ENCODE peak calls at places on chromosomes 16 and 17, in four cellular contexts. H is cardiac fibroblast, B is PC-3, D is IMR-90. C is an unnamed sample.

GRCh38 chr16:316741-317464 is 33.9 kb downstream of the PDIA2 start:
- DNase-seq in H (no peak), D (no peak), B (no peak), C (no peak)

GRCh38 chr17:36727577-36727976 is 126.2 kb downstream of the MRM1 start:
- DNase-seq in H (no peak), B (no peak), D (no peak), C (no peak)

GRCh38 chr16:55175389-55175788 is 148.6 kb upstream of the IRX6 start:
- DNase-seq in D (no peak), H (no peak), B (no peak), C (no peak)

GRCh38 chr16:46947900-46948547 is 25.4 kb downstream of the DNAJA2 start:
- DNase-seq in B (peak), H (peak), D (peak), C (peak)

GRCh38 chr17:27888072-27888471 is 5.1 kb downstream of the LYRM9 start:
- DNase-seq in D (no peak), B (no peak), H (no peak), C (no peak)

GRCh38 chr16:5965321-5965720 is 867.7 kb upstream of the EEF2KMT start:
- DNase-seq in D (no peak), B (no peak), H (no peak), C (no peak)

GRCh38 chr16:9976641-9977040 is 205.6 kb downstream of the GRIN2A start:
- DNase-seq in D (no peak), H (no peak), B (no peak), C (no peak)

GRCh38 chr17:33023790-33024189 is 32.1 kb downstream of the SPACA3 start:
- DNase-seq in B (no peak), H (no peak), D (no peak), C (no peak)

GRCh38 chr16:53518550-53519416 is 15.8 kb upstream of the AKTIP start:
- DNase-seq in H (peak), D (peak), B (no peak), C (peak)

GRCh38 chr17:66675991-66676371 is 158.9 kb upstream of the CACNG5 start:
- DNase-seq in H (no peak), B (no peak), D (no peak), C (peak)

GRCh38 chr17:8121531-8122390 is 2.1 kb downstream of the HES7 start:
- DNase-seq in D (peak), B (peak), H (peak), C (peak)

GRCh38 chr16:62213763-62214162 is 177.5 kb upstream of the CDH8 start:
- DNase-seq in B (no peak), D (no peak), H (no peak), C (no peak)

GRCh38 chr17:44049294-44050080 is 17.0 kb downstream of the LSM12 start:
- DNase-seq in B (no peak), D (no peak), H (no peak), C (no peak)

GRCh38 chr17:75830168-75831031 is 13.8 kb downstream of the UNC13D start:
- DNase-seq in D (no peak), B (peak), H (no peak), C (no peak)

GRCh38 chr16:11621920-11622651 is 35.4 kb upstream of the LITAF start:
- DNase-seq in H (no peak), B (no peak), D (no peak), C (no peak)

GRCh38 chr17:62703269-62703775 is 75.9 kb downstream of the MRC2 start:
- DNase-seq in H (peak), D (peak), B (peak), C (peak)

GRCh38 chr17:50055426-50056216 is at the start of gene ITGA3:
- DNase-seq in H (peak), B (peak), D (peak), C (peak)

DNA sequence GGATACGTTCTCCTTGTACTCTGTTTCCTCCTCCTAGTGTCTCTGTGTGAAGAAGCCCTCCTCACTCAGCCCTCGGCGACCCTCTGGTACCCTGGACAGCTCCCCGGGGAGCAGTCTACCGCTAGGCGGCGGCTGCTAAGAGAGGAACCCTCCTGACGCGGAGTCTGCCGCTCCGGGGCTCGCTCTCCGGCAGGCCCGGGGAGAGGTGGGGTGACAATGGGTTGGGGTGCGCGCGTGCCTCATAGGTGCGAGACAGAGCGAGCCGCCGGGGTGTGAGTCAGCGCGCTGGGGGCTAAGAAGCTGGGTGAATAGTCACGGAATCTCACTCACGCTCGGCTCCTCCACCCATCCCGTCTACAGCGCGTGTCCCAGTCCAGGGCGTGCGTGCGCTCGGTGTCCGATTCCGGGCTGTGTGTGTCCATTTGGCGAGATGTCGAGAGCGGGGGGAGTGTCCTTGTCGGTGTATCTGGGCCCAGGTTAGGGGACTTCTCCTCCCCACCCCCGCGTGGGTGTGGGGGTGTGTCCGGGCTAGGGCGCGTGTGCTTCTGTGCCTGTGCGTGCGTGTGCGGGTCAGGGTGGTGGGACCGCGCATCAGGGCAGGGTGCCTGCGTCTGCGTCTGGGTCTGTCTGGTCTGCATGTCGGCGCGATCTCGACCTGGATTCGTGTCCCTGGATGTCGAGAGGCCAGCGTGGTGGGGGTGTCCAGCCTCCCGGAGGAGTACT is 578 bp upstream of the HS3ST2 start:
- DNase-seq in D (peak), H (peak), B (peak), C (peak)
- H3K4me3 ChIP-seq in D (no peak), H (no peak), B (no peak), C (no peak)

DNA sequence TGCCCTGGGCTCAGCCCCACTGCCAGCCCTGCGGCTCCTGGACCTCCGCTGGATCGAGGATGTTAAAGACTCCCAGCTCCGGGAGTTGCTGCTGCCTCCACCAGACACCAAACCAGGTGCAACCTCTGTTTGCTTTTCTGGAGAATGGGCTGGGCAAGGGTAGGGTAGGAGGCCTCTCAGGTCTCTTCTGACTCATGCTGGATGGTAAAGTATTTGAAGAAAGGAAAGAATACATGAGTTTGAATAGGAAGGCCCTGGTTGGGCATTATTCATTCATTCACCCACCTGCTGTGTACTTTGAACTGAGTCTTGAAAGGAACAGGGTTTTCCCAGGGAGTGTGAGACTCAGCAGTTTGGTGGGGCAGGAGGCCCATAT is 6.5 kb upstream of the ORAI3 start:
- DNase-seq in D (no peak), H (no peak), B (no peak), C (no peak)
- H3K4me3 ChIP-seq in D (no peak), H (no peak), B (no peak), C (no peak)

DNA sequence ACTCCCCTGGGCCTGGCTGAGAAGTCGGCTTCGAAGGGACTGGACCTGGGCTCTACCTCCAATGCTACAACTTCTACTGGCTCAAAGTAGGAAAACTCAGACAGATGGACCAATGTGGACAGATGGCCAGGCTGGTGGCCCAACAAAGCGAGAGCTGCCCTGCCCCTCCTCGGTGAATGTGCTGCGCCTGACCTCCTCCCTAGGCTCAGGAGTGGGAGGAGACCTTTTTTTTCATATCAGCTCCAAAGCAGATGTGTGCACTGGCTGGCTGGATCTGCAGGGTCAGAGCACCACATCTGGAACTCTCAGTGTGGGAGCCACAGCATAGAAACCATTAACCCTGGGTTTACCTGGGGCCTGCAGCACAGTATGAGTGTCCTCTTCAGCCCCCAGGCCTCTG is 20.8 kb downstream of the ATP6V0D1 start:
- DNase-seq in B (no peak), D (no peak), H (no peak), C (no peak)
- H3K4me3 ChIP-seq in B (no peak), D (no peak), H (no peak), C (no peak)

GRCh38 chr17:55272711-55273578 is 8.2 kb downstream of the HLF start:
- DNase-seq in D (no peak), B (no peak), H (no peak), C (no peak)
- H3K4me3 ChIP-seq in D (no peak), B (no peak), H (no peak), C (no peak)

GRCh38 chr16:17431012-17431411 is 39.7 kb downstream of the XYLT1 start:
- DNase-seq in B (no peak), D (peak), H (peak), C (peak)
- H3K4me3 ChIP-seq in B (no peak), D (no peak), H (no peak), C (no peak)

DNA sequence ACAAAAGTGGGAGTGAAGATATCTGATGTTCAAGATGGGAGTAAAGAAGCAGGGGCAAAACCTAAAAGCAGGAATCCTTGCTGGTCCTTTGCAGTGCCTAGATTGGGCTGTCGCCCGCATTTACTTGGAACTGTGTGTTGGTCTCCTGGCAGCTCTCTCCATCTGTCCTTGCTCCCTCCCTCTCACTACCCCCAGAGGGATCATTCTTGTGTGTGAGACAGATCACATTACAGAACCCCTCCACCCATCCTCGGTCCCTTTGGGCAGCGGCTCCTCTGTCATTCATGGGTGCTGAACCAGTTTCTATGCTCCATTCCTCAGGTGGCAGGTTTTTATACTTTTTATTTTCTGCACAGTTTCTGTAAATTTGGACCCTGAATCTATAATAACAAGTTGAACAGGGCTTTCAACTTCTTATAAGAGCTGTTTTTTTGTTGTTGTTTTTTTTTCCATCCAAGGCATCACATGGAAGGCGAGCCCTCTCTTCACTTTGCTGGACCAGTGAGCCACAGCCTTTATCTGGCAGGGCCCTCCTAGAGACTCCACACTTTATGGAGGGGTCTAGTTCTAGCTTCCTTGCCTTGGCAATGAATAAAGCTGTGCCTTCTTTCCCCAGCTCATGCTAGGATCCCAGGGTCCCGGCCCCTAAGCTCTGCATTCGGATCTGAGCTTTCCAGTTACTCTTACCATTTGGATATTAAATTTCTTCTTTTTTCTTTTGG is 99.2 kb upstream of the MYOCD start:
- DNase-seq in B (no peak), D (no peak), H (no peak), C (no peak)
- H3K4me3 ChIP-seq in B (no peak), D (no peak), H (no peak), C (no peak)

C was measured in astrocyte of the spinal cord.